ENCODE peak calls at places on chromosomes 16 and 17, in seven cellular contexts. O is IMR-90, H is mesendoderm, G is H9, V is neuronal stem cell, M is H1, N is trophoblast cell. U is an unnamed sample.

GRCh38 chr17:16398270-16399267 is 16.8 kb upstream of the TRPV2 start:
- DNase-seq in O (no peak), H (peak), G (no peak), V (no peak), M (no peak), N (peak), U (peak)

GRCh38 chr16:46673320-46674013 is 15.5 kb downstream of the VPS35 start:
- DNase-seq in O (peak), H (peak), G (peak), V (peak), M (peak), N (peak), U (peak)

GRCh38 chr17:36682804-36683203 is 81.4 kb downstream of the MRM1 start:
- DNase-seq in O (no peak), H (no peak), G (no peak), V (no peak), M (no peak), N (no peak), U (no peak)

GRCh38 chr17:69305177-69305576 is 21.8 kb downstream of the ABCA5 start:
- DNase-seq in O (no peak), H (no peak), G (no peak), V (no peak), M (no peak), N (no peak), U (no peak)

GRCh38 chr16:85528528-85529387 is 84.4 kb upstream of the GSE1 start:
- DNase-seq in O (no peak), H (no peak), G (no peak), V (no peak), M (no peak), N (peak), U (no peak)

GRCh38 chr17:51820252-51820651 is 338.3 kb downstream of the CA10 start:
- DNase-seq in O (no peak), H (no peak), G (no peak), V (no peak), M (no peak), N (no peak), U (no peak)

GRCh38 chr16:78275420-78275819 is 176.0 kb downstream of the WWOX start:
- DNase-seq in O (no peak), H (no peak), G (peak), V (no peak), M (no peak), N (peak), U (no peak)

GRCh38 chr16:4179020-4179419 is 62.8 kb upstream of the ADCY9 start:
- DNase-seq in O (peak), H (peak), G (no peak), V (no peak), M (no peak), N (peak), U (peak)

GRCh38 chr17:71325117-71325516 is 795.7 kb upstream of the SOX9 start:
- DNase-seq in O (no peak), H (no peak), G (no peak), V (no peak), M (no peak), N (no peak), U (no peak)

GRCh38 chr16:70396209-70396904 is 42.5 kb downstream of the ST3GAL2 start:
- DNase-seq in O (peak), H (peak), G (no peak), V (no peak), M (no peak), N (peak), U (peak)

GRCh38 chr17:67671492-67671891 is 46.2 kb upstream of the NOL11 start:
- DNase-seq in O (peak), H (no peak), G (no peak), V (no peak), M (no peak), N (no peak), U (no peak)

GRCh38 chr17:33492082-33492481 is 199.0 kb upstream of the ASIC2 start:
- DNase-seq in O (no peak), H (no peak), G (no peak), V (no peak), M (no peak), N (no peak), U (no peak)

GRCh38 chr17:39605492-39606433 is 2.0 kb downstream of the NEUROD2 start:
- DNase-seq in O (no peak), H (no peak), G (peak), V (no peak), M (peak), N (no peak), U (peak)

GRCh38 chr16:81817296-81817695 is 38.2 kb downstream of the PLCG2 start:
- DNase-seq in O (no peak), H (no peak), G (no peak), V (no peak), M (no peak), N (no peak), U (no peak)

GRCh38 chr16:12188674-12189249 is 212.2 kb downstream of the SNX29 start:
- DNase-seq in O (no peak), H (no peak), G (no peak), V (no peak), M (no peak), N (no peak), U (no peak)

GRCh38 chr17:49717371-49717841 is 9.6 kb upstream of the SLC35B1 start:
- DNase-seq in O (no peak), H (no peak), G (no peak), V (no peak), M (no peak), N (no peak), U (no peak)

GRCh38 chr17:75845058-75845711 is 981 bp upstream of the UNC13D start:
- DNase-seq in O (peak), H (peak), G (peak), V (peak), M (peak), N (peak), U (peak)

GRCh38 chr17:38969281-38969680 is 2.1 kb upstream of the FBXO47 start:
- DNase-seq in O (no peak), H (no peak), G (no peak), V (no peak), M (peak), N (no peak), U (no peak)

GRCh38 chr16:24077292-24077691 is 178.8 kb upstream of the CACNG3 start:
- DNase-seq in O (no peak), H (no peak), G (no peak), V (no peak), M (no peak), N (no peak), U (no peak)

GRCh38 chr16:12468552-12468951 is 335.1 kb downstream of the CPPED1 start:
- DNase-seq in O (no peak), H (peak), G (peak), V (no peak), M (peak), N (no peak), U (no peak)

DNA sequence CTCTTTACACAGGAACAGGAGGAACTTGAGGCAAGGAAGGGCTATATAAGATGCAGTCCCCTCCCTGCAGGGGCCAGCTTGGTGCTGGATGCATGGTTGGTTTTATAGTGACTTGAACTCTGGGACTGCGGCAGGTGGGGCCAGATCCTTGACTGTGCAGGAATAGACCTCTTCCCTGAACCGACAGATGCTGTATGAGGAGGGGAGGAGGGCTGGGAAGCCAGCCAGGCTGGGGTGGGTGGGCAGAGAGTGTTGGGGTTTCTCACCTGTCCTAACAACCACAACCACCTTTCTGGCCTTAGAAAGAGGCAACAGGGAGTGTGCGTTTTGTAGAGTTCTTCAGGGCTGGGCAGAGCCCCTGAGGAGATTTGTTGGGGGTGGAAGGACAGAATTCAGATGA is 798.1 kb downstream of the KCNJ18 start:
- DNase-seq in O (no peak), H (no peak), G (no peak), V (no peak), M (no peak), N (no peak), U (no peak)
- H2BK5ac ChIP-seq in O (no peak), H (no peak), G (no peak), V (no peak), M (no peak), N (no peak), U (no peak)

DNA sequence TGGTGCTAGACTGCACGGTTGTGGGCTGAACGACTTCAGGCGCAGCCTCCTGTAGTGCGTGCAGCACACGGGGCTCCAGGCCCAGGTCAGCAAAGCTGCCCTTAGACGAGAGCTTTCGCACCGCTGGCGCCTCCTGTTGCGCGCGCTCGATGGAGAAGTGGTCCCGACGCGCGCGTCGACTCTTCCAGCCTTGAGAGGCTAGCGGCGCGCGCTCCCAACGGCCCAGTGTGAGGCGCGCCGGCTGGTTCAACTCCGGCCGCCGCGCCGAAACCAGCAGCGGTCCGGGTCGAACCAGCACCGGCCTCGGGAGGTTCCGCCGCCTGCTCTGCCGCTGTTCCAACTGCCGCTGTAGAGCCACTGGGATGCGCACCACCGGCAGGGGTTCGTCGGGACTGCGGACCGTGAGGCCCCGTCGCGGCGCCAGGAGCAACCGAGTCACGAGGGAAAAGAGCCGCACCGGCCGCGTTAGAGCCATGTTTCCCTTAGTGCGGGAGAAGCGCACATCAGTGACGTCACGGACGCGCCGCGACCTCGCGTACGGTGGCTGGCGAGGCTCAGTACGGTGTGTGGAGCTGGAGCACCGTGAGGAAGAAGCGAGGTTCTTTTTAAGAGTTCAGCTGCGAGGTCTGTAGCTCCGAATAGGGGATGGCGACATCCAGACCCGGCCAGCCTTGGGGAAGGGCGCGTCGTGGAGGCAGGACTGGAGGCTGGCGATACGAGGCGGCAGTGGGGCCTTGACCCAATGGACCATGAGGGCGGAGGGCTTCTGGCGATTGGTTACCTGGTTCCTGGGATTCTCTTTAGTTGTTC is at the start of the genes DDX28 and DUS2:
- DNase-seq in O (peak), H (peak), G (peak), V (peak), M (peak), N (peak), U (peak)
- H3K18ac ChIP-seq in O (peak), H (no peak), G (peak), V (peak), M (peak), N (peak), U (peak)

GRCh38 chr16:27346818-27347217 is 33.0 kb downstream of the IL4R start:
- DNase-seq in O (no peak), H (no peak), G (no peak), V (no peak), M (no peak), N (no peak), U (no peak)

GRCh38 chr16:27341549-27341948 is 27.8 kb downstream of the IL4R start:
- DNase-seq in O (no peak), H (no peak), G (no peak), V (no peak), M (no peak), N (no peak), U (no peak)

GRCh38 chr16:27345201-27345600 is 31.4 kb downstream of the IL4R start:
- DNase-seq in O (no peak), H (no peak), G (no peak), V (no peak), M (no peak), N (peak), U (no peak)

GRCh38 chr16:27341971-27342370 is 28.2 kb downstream of the IL4R start:
- DNase-seq in O (no peak), H (no peak), G (no peak), V (no peak), M (no peak), N (no peak), U (no peak)

DNA sequence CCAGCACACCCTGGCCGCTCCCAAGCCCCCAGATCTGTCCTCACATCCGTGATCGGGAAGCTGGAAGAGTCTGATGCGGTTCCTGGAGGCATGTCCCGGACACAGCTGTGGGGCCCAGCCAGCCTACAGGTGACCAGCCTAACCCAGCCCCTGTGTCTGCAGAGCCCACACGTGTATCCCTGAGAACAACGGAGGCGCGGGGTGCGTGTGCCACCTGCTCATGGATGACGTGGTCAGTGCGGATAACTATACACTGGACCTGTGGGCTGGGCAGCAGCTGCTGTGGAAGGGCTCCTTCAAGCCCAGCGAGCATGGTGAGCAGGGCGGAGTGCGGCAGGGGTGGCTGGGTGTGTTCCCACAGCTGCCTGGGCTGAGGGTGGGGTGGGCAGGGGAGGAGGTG is 30.9 kb downstream of the IL4R start:
- DNase-seq in O (no peak), H (no peak), G (no peak), V (no peak), M (no peak), N (no peak), U (no peak)
- H4K8ac ChIP-seq in O (no peak), H (no peak), G (no peak), V (no peak), M (no peak), N (no peak), U (no peak)

GRCh38 chr17:78174332-78174869 is 6.0 kb downstream of the SYNGR2 start:
- DNase-seq in O (no peak), H (no peak), G (no peak), V (no peak), M (no peak), N (peak), U (no peak)

GRCh38 chr17:78176548-78177025 is 8.2 kb downstream of the SYNGR2 start:
- DNase-seq in O (peak), H (peak), G (peak), V (no peak), M (peak), N (peak), U (peak)

GRCh38 chr17:78173025-78173715 is 4.8 kb downstream of the SYNGR2 start:
- DNase-seq in O (no peak), H (no peak), G (no peak), V (no peak), M (no peak), N (no peak), U (peak)

GRCh38 chr17:78174870-78175642 is 6.7 kb downstream of the SYNGR2 start:
- DNase-seq in O (no peak), H (peak), G (peak), V (no peak), M (peak), N (no peak), U (no peak)

GRCh38 chr17:78175643-78175981 is 7.2 kb downstream of the SYNGR2 start:
- DNase-seq in O (no peak), H (no peak), G (no peak), V (no peak), M (no peak), N (no peak), U (no peak)
- H2BK5ac ChIP-seq in O (no peak), H (no peak), G (no peak), V (no peak), M (no peak), N (no peak), U (no peak)

DNA sequence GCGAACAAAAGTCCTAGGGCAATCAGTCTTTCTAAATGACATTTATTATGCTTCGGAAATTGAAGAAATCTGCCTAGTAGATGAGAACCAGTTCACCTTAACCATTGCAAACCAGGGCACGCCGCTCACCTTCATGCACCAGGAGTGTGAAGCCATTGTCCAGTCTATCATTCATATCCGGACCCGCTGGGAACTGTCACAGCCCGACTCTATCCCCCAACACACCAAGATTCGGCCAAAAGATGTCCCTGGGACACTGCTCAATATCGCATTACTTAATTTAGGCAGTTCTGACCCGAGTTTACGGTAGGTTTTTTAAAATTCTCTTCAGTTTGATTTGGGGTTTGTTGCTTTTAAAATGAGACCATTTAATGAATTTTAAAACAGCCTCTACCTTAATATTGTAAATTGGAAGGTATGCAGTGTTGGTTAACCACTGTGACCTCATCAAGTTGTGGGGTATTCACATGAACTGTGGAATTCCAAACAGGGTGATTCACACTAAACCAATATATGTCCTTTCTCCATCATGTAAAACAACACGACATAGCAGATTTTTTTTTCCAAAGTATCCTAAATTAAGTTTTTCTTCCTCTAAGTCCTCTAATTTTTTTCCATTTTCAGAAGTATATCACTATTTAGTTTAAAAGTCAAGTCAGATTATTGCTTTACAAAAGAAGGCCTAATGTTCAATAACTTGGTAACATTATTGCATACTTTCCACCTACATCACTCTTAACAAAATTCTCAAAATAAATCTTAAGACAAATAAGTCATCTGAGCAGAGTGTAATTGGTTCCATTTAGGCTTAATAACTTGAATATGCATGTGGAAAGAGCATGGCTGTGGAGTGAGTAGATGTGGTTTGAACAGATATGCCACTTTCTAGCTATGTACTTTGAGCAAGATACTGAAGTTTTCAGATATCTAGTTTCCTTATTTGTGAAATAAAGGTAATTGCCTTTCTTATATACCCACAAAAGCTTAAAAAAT is 6.4 kb upstream of the EVI2A start:
- DNase-seq in O (peak), H (peak), G (no peak), V (no peak), M (no peak), N (no peak), U (peak)
- H3K18ac ChIP-seq in O (peak), H (no peak), G (no peak), V (no peak), M (no peak), N (no peak), U (peak)

GRCh38 chr17:62653002-62653830 is 25.7 kb downstream of the MRC2 start:
- DNase-seq in O (peak), H (peak), G (peak), V (peak), M (peak), N (peak), U (peak)
- H4K8ac ChIP-seq in O (peak), H (peak), G (no peak), V (no peak), M (peak), N (peak), U (peak)

GRCh38 chr17:18228176-18228682 is 2.8 kb downstream of the LLGL1 start:
- DNase-seq in O (no peak), H (no peak), G (no peak), V (no peak), M (no peak), N (no peak), U (no peak)
- H2BK5ac ChIP-seq in O (no peak), H (no peak), G (no peak), V (peak), M (peak), N (no peak), U (no peak)

GRCh38 chr17:2609091-2609490 is 15.6 kb downstream of the PAFAH1B1 start:
- DNase-seq in O (no peak), H (no peak), G (no peak), V (no peak), M (no peak), N (no peak), U (no peak)
- H3K18ac ChIP-seq in O (no peak), H (no peak), G (no peak), V (no peak), M (no peak), N (no peak), U (no peak)

GRCh38 chr17:45384047-45384799 is 48.4 kb downstream of the ARHGAP27 start:
- DNase-seq in O (no peak), H (no peak), G (no peak), V (no peak), M (no peak), N (no peak), U (no peak)

GRCh38 chr17:45384800-45385262 is 47.8 kb downstream of the ARHGAP27 start:
- DNase-seq in O (no peak), H (peak), G (peak), V (no peak), M (peak), N (no peak), U (no peak)

GRCh38 chr17:45382226-45382625 is 50.4 kb downstream of the ARHGAP27 start:
- DNase-seq in O (peak), H (no peak), G (no peak), V (no peak), M (no peak), N (peak), U (no peak)

GRCh38 chr17:45381001-45381400 is 51.7 kb downstream of the ARHGAP27 start:
- DNase-seq in O (no peak), H (no peak), G (no peak), V (no peak), M (no peak), N (peak), U (no peak)

DNA sequence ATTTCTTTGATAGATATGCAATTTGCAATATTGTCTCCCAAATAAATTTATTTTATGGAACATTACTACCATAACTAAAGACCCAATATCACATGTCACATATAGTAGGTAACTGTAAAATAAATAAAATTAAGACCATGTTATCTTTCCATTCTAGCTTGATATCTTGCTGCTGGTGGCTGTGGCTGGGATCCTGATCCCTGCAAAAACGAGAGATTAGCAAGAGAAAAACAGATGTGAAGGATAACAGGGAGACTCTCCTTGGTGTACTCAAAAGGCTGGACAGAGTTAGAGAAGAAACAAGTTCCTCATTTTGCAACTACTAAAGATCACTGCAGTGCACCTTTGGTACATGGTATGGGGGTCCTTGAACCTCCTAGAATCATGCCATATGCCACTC is 49.7 kb downstream of the ARHGAP27 start:
- DNase-seq in O (no peak), H (no peak), G (no peak), V (no peak), M (no peak), N (no peak), U (no peak)
- H4K8ac ChIP-seq in O (no peak), H (no peak), G (no peak), V (no peak), M (no peak), N (no peak), U (no peak)

GRCh38 chr16:28494141-28494851 is at the start of gene APOBR:
- DNase-seq in O (no peak), H (no peak), G (no peak), V (no peak), M (no peak), N (peak), U (no peak)
- H2BK5ac ChIP-seq in O (no peak), H (no peak), G (no peak), V (peak), M (no peak), N (no peak), U (no peak)